ENCODE peak calls at places on chromosomes 6 and 20, in six cellular contexts. J is tibial nerve, D is natural killer cell, E is LNCaP clone FGC, K is left ventricle myocardium inferior, V is IMR-90. Q is an unnamed sample.

GRCh38 chr6:21123485-21124436 is 469.8 kb upstream of the SOX4 start:
- DNase-seq in J (no peak), D (no peak), E (no peak), K (no peak), V (no peak), Q (no peak)

GRCh38 chr6:54366647-54367327 is 58.5 kb downstream of the TINAG start:
- DNase-seq in J (no peak), D (no peak), E (no peak), K (no peak), V (peak; percentile 56), Q (peak; percentile 4)

GRCh38 chr20:23048283-23049200 is 930 bp downstream of the THBD start:
- DNase-seq in J (peak; percentile 37), D (peak; percentile 28), E (no peak), K (peak; percentile 69), V (peak; percentile 1), Q (no peak)

GRCh38 chr6:27956941-27957340 is at the start of gene OR2B6:
- DNase-seq in J (no peak), D (no peak), E (no peak), K (no peak), V (no peak), Q (no peak)

GRCh38 chr6:136914947-136915346 is 7.2 kb upstream of the SLC35D3 start:
- DNase-seq in J (no peak), D (no peak), E (no peak), K (no peak), V (no peak), Q (no peak)

GRCh38 chr6:145626857-145627256 is 108.5 kb downstream of the EPM2A start:
- DNase-seq in J (no peak), D (no peak), E (no peak), K (no peak), V (peak; percentile 69), Q (peak; percentile 11)

GRCh38 chr6:130602151-130602770 is 224.9 kb upstream of the SMLR1 start:
- DNase-seq in J (no peak), D (no peak), E (no peak), K (no peak), V (peak; percentile 98), Q (peak; percentile 99)

GRCh38 chr6:106102034-106102433 is 15.9 kb downstream of the PRDM1 start:
- DNase-seq in J (no peak), D (no peak), E (no peak), K (no peak), V (no peak), Q (no peak)

GRCh38 chr6:35764238-35764896 is 12.0 kb upstream of the CLPSL2 start:
- DNase-seq in J (no peak), D (no peak), E (no peak), K (no peak), V (no peak), Q (no peak)

GRCh38 chr6:89597988-89598387 is 40.6 kb downstream of the LYRM2 start:
- DNase-seq in J (no peak), D (no peak), E (peak; percentile 55), K (no peak), V (no peak), Q (peak; percentile 1)

GRCh38 chr6:109139109-109139508 is 43.8 kb downstream of the CEP57L1 start:
- DNase-seq in J (no peak), D (no peak), E (no peak), K (no peak), V (peak; percentile 50), Q (peak; percentile 41)

GRCh38 chr6:9380568-9380967 is 945.2 kb upstream of the SLC35B3 start:
- DNase-seq in J (no peak), D (no peak), E (no peak), K (no peak), V (no peak), Q (no peak)

GRCh38 chr20:7147220-7147601 is 379.7 kb downstream of the BMP2 start:
- DNase-seq in J (no peak), D (no peak), E (no peak), K (no peak), V (no peak), Q (no peak)

GRCh38 chr6:168559574-168560098 is 118.7 kb downstream of the SMOC2 start:
- DNase-seq in J (no peak), D (no peak), E (no peak), K (no peak), V (no peak), Q (no peak)

GRCh38 chr6:143782517-143782916 is 60.6 kb upstream of the LTV1 start:
- DNase-seq in J (no peak), D (no peak), E (no peak), K (no peak), V (no peak), Q (no peak)

GRCh38 chr20:44069203-44069931 is 117.6 kb downstream of the JPH2 start:
- DNase-seq in J (no peak), D (peak; percentile 53), E (no peak), K (no peak), V (no peak), Q (no peak)

GRCh38 chr6:119350202-119351004 is 842 bp upstream of the MAN1A1 start:
- DNase-seq in J (no peak), D (no peak), E (no peak), K (no peak), V (peak; percentile 67), Q (peak; percentile 21)

GRCh38 chr20:35886537-35886936 is 67.8 kb downstream of the SCAND1 start:
- DNase-seq in J (no peak), D (no peak), E (no peak), K (peak; percentile 57), V (no peak), Q (no peak)

GRCh38 chr6:108835218-108835850 is 12.9 kb upstream of the ARMC2 start:
- DNase-seq in J (peak; percentile 85), D (peak; percentile 80), E (peak; percentile 58), K (peak; percentile 91), V (peak; percentile 72), Q (peak; percentile 64)

GRCh38 chr6:42984924-42985475 is 630 bp downstream of the PPP2R5D start:
- DNase-seq in J (no peak), D (no peak), E (no peak), K (no peak), V (no peak), Q (no peak)

GRCh38 chr6:26125015-26125690 is 37.9 kb downstream of the HFE start:
- DNase-seq in J (no peak), D (no peak), E (no peak), K (no peak), V (no peak), Q (no peak)

GRCh38 chr6:20424679-20425078 is 23.0 kb downstream of the E2F3 start:
- DNase-seq in J (no peak), D (no peak), E (no peak), K (no peak), V (no peak), Q (no peak)

GRCh38 chr6:159375014-159375413 is 205.8 kb downstream of the FNDC1 start:
- DNase-seq in J (no peak), D (no peak), E (no peak), K (no peak), V (no peak), Q (no peak)

GRCh38 chr20:46237221-46237620 is 71.1 kb downstream of the CDH22 start:
- DNase-seq in J (no peak), D (no peak), E (no peak), K (no peak), V (no peak), Q (no peak)

GRCh38 chr6:6674872-6675271 is 86.4 kb downstream of the LY86 start:
- DNase-seq in J (no peak), D (no peak), E (no peak), K (no peak), V (no peak), Q (no peak)

GRCh38 chr6:170522565-170523183 is 30.4 kb downstream of the PSMB1 start:
- DNase-seq in J (no peak), D (no peak), E (no peak), K (no peak), V (peak; percentile 24), Q (no peak)

DNA sequence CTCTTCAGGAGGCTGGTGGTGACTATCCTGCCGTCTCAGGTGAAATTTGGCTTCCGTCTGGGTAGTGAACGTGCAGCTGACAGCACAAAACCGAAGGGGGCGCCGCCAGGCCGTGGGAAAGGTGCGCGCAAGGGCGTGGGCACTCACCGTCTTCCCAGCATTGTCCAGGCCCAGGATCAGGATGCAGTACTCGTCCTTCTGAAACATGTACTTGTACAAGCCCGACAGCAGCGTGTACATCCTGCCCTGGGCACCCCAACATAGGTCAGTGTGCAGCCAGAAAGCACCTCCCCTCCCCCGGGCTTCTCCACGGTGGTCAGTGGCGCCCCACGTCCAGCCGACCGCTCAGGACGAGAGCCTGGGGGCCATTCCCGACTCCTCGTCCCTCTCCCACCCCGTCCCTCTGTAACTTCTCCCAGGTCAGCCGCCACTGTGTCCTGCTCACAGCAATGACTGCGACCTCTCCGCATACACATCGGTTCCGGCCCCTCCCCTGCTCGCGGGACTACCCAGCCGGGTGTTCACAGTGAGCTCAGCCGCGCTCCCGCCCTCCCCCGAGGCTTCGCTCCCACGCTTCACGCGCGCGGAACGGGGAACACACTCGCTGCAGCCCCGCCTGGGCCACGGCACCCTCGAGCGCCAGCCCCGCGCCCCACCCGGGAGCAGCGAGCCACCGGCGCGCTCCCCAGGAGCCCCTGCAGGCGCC is 771 bp downstream of the ARFRP1 start:
- DNase-seq in J (no peak), D (peak; percentile 58), E (peak; percentile 53), K (no peak), V (peak; percentile 35), Q (peak; percentile 22)
- TF ChIP-seq CTCF in J (no peak), D (no peak), E (peak; percentile 83), K (no peak), V (peak; percentile 25), Q (peak; percentile 52)

GRCh38 chr6:79215233-79215824 is 19.2 kb downstream of the HMGN3 start:
- DNase-seq in J (no peak), D (no peak), E (no peak), K (no peak), V (no peak), Q (no peak)
- TF ChIP-seq CTCF in J (no peak), D (no peak), E (no peak), K (no peak), V (no peak), Q (no peak)

DNA sequence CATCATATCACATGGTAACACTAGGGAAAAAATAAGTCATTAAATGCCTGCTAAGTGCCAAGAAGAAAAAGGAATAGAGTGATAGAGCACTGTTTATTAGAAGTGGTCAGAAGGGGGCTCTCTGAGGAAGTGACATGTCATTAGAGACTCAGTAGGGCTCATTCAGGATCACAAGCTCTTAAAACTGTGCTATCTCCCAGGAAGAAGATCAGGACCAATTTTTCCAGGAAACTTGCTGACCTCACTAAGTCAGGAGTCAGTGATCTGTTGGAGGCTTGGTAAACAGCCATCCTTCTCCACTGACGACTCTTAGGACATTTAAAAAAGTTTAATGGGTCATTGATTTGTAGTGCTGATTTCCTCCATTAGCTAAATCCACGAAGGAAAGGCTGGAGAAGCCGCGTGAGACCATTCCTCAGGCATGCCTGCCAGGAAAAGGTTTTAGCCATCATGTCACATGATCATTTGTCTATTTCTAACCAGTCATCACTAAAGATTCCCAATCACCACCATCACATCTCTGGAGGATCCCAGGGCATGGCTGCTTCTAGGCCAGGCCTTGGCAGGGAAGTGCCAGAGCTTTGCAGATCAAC is 5.9 kb upstream of the PTPN1 start:
- DNase-seq in J (no peak), D (no peak), E (no peak), K (no peak), V (no peak), Q (no peak)
- TF ChIP-seq CTCF in J (no peak), D (no peak), E (peak; percentile 25), K (peak; percentile 41), V (peak; percentile 21), Q (peak; percentile 45)

GRCh38 chr6:67541591-67541990 is 1093.5 kb upstream of the ADGRB3 start:
- DNase-seq in J (no peak), D (no peak), E (no peak), K (no peak), V (no peak), Q (no peak)
- TF ChIP-seq CTCF in J (no peak), D (no peak), E (no peak), K (no peak), V (no peak), Q (no peak)

Q was measured in HFFc6.